ENCODE peak calls at places on chromosome 2, in eight cellular contexts. V, F, W, U, A, B, Q and J are unnamed samples.

GRCh38 chr2:158120102-158120501 is 18.4 kb downstream of the UPP2 start:
- DNase-seq in B (no peak), A (no peak), V (no peak), Q (no peak), F (no peak), W (no peak), U (peak; percentile 18), J (no peak)

GRCh38 chr2:229980440-229981184 is 58.3 kb downstream of the FBXO36 start:
- DNase-seq in W (no peak), U (no peak), F (peak; percentile 17), A (no peak), B (peak; percentile 71), Q (peak; percentile 72), V (no peak), J (peak; percentile 40)

GRCh38 chr2:20457027-20457426 is 10.2 kb downstream of the RHOB start:
- DNase-seq in U (no peak), V (no peak), Q (peak; percentile 11), F (no peak), B (peak; percentile 23), W (no peak), A (no peak), J (no peak)

GRCh38 chr2:163800889-163801498 is 65.2 kb upstream of the FIGN start:
- DNase-seq in A (no peak), Q (no peak), W (no peak), F (no peak), B (peak; percentile 44), U (no peak), V (no peak), J (no peak)

GRCh38 chr2:42770288-42771131 is 6.6 kb upstream of the OXER1 start:
- DNase-seq in Q (peak; percentile 25), A (peak; percentile 48), W (no peak), F (no peak), B (peak; percentile 70), V (peak; percentile 44), U (peak; percentile 85), J (no peak)

GRCh38 chr2:73131807-73132206 is 19.1 kb upstream of the RAB11FIP5 start:
- DNase-seq in F (no peak), B (no peak), A (no peak), Q (no peak), U (no peak), V (no peak), W (no peak), J (no peak)

GRCh38 chr2:46701152-46701551 is 214.5 kb downstream of the MCFD2 start:
- DNase-seq in W (no peak), A (no peak), U (no peak), B (no peak), Q (no peak), V (no peak), F (no peak), J (no peak)

GRCh38 chr2:215970425-215970824 is 42.9 kb downstream of the MREG start:
- DNase-seq in Q (no peak), U (no peak), V (no peak), F (no peak), B (no peak), A (no peak), W (no peak), J (no peak)

GRCh38 chr2:234437642-234438321 is 59.1 kb downstream of the ARL4C start:
- DNase-seq in A (no peak), Q (no peak), B (peak; percentile 47), F (no peak), W (no peak), U (no peak), V (no peak), J (no peak)

GRCh38 chr2:109395487-109396337 is 218.1 kb downstream of the SEPTIN10 start:
- DNase-seq in F (no peak), Q (no peak), U (no peak), V (no peak), B (no peak), W (no peak), A (no peak), J (no peak)

GRCh38 chr2:96860065-96861029 is 2.5 kb upstream of the ANKRD39 start:
- DNase-seq in Q (no peak), W (peak; percentile 48), B (no peak), U (no peak), F (no peak), A (no peak), V (no peak), J (peak; percentile 80)

GRCh38 chr2:74216642-74217041 is 18.2 kb downstream of the MTHFD2 start:
- DNase-seq in W (no peak), B (no peak), Q (no peak), A (no peak), U (no peak), F (no peak), V (no peak), J (no peak)

GRCh38 chr2:42196403-42197267 is 27.5 kb downstream of the EML4 start:
- DNase-seq in F (peak; percentile 11), W (no peak), U (peak; percentile 74), Q (peak; percentile 38), V (peak; percentile 9), B (peak; percentile 69), A (peak; percentile 22), J (no peak)

GRCh38 chr2:217695033-217695520 is 307.7 kb downstream of the TNS1 start:
- DNase-seq in U (no peak), B (peak; percentile 63), A (no peak), W (no peak), F (no peak), V (no peak), Q (no peak), J (no peak)

GRCh38 chr2:193539188-193539587 is 1344.5 kb upstream of the TMEFF2 start:
- DNase-seq in F (no peak), W (no peak), U (no peak), Q (no peak), V (no peak), A (no peak), B (no peak), J (no peak)

GRCh38 chr2:234363011-234363487 is 133.8 kb downstream of the ARL4C start:
- DNase-seq in A (peak; percentile 98), W (no peak), U (peak; percentile 98), B (no peak), V (peak; percentile 78), Q (no peak), F (no peak), J (no peak)

GRCh38 chr2:237092506-237092905 is 6.8 kb downstream of the COPS8 start:
- DNase-seq in U (no peak), Q (no peak), B (no peak), V (no peak), W (no peak), F (no peak), A (no peak), J (no peak)

GRCh38 chr2:240565267-240566202 is 2.7 kb upstream of the RNPEPL1 start:
- DNase-seq in A (peak; percentile 87), V (no peak), U (peak; percentile 92), W (peak; percentile 89), B (peak; percentile 93), Q (peak; percentile 91), F (peak; percentile 63), J (peak; percentile 98)

GRCh38 chr2:240564191-240564570 is 4.0 kb downstream of the DUSP28 start:
- DNase-seq in W (no peak), Q (no peak), V (no peak), U (no peak), F (no peak), B (peak; percentile 48), A (no peak), J (peak; percentile 76)

GRCh38 chr2:240566203-240567136 is 1.8 kb upstream of the RNPEPL1 start:
- DNase-seq in B (peak; percentile 96), A (peak; percentile 81), V (no peak), F (peak; percentile 57), Q (peak; percentile 97), U (peak; percentile 91), W (peak; percentile 97), J (peak; percentile 99)

GRCh38 chr2:240567137-240567871 is 980 bp upstream of the RNPEPL1 start:
- DNase-seq in U (no peak), B (peak; percentile 63), W (peak; percentile 61), V (no peak), A (no peak), Q (peak; percentile 42), F (no peak), J (peak; percentile 86)

GRCh38 chr2:240564571-240565266 is 3.6 kb upstream of the RNPEPL1 start:
- DNase-seq in W (peak; percentile 45), B (peak; percentile 50), F (no peak), Q (no peak), A (no peak), V (no peak), U (peak; percentile 70), J (peak; percentile 73)
- TF ChIP-seq POLR2A in W (no peak), B (no peak), F (no peak), Q (no peak), A (no peak), V (no peak), U (no peak), J (no peak)

DNA sequence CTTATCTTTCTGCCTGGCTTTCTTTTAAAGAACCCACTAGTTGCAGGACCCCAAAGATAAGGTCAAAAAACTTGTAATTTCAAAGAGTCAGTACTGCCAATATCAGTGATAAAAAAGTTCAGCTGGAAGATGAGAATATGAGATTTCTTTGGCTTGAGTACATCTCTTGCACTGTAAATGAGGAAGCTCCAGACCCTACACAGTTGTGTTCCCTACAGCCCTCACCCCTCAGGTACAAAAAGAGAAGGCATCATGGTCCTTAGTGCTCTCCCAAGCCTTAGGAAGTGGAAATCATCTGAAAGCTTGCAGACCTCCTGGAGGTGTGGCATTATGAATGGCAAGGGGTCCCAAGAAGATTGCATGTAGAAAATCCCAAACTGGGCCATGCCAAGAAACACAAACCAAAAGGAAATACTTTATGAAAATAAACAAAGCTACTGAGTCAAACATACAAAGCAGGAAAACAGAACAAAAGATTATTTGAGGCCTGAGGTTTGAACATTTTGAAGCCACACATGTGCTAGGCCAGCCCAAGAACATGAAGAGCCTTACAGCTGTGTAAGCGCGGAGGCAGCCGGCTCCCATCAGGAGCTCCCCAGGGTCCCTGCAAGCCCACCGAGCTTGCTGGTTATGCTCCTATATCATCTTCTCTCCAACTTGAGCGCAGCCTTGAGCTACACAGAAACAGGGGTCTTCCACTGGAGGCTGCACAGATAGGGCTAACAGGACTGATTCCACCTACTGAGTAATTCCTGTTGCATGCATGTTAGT is 217.0 kb downstream of the OSR1 start:
- DNase-seq in A (no peak), Q (no peak), V (no peak), U (no peak), B (no peak), W (no peak), F (no peak), J (no peak)
- H3K27ac ChIP-seq in A (peak overlapping the region; percentile 47), Q (no peak overlapping the region), V (no peak overlapping the region), U (peak overlapping the region; percentile 76), B (no peak overlapping the region), W (no peak overlapping the region), F (no peak overlapping the region), J (no peak overlapping the region)

GRCh38 chr2:66508358-66509071 is 73.6 kb downstream of the MEIS1 start:
- DNase-seq in B (no peak), V (no peak), Q (no peak), U (no peak), A (no peak), W (no peak), F (no peak), J (no peak)
- H3K4me3 ChIP-seq in B (no peak overlapping the region), V (no peak overlapping the region), Q (peak overlapping the region; percentile 8), U (no peak overlapping the region), A (no peak overlapping the region), W (no peak overlapping the region), F (no peak overlapping the region), J (no peak overlapping the region)

DNA sequence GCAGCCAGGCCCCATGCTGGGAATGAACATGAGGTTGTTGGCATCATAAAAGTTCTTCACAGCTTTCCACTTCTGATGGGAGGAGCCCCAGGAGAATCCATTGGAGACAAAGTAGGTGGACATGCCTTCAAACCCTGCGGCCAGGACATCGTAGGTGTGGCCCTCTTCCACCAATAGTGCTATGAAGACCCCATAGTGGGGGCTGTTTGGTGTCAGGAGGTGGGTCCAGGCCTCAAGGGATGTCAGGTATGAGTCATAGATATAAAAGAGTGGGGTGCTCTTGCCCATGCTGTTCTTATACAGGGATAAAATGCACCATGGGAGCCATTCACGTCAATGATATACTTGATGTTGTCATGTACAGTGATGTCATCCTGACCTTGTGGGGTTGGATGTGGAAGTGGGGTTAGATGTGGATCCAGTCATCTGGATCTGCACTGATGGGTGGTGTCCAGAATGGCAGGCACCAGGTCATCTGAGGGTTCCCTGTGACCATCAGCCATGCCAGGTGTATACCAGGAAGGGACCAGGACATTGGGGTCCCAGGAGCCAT is 22.1 kb upstream of the MCM6 start:
- DNase-seq in B (no peak), Q (no peak), F (no peak), V (no peak), U (no peak), A (no peak), W (no peak), J (no peak)
- TF ChIP-seq POLR2A in B (no peak), Q (no peak), F (no peak), V (no peak), U (no peak), A (no peak), W (no peak), J (no peak)